ENCODE peak calls at places on chromosome 21, in seven cellular contexts. T is AG20443; K is OCI-LY7; Z is Kasumi-1; M is HFF-Myc; W is effector CD4-positive, alpha-beta T cell; I is activated gamma-delta T cell treated with Interleukin-2 at 50 U/mL for 16 hours. P is an unnamed sample.
A peak's percentile ranks its signal among the peaks of the same experiment; 100 is the strongest.

GRCh38 chr21:21295303-21295702 is 297.1 kb downstream of the NCAM2 start:
- DNase-seq in M (no peak), W (no peak), T (no peak), Z (no peak), I (no peak), K (no peak), P (no peak)

GRCh38 chr21:33843216-33843615 is 72.4 kb downstream of the ATP5PO start:
- DNase-seq in M (no peak), I (no peak), Z (no peak), K (no peak), T (no peak), W (no peak), P (no peak)

GRCh38 chr21:38242036-38242435 is 14.8 kb upstream of the KCNJ15 start:
- DNase-seq in I (no peak), Z (no peak), T (no peak), K (no peak), M (no peak), W (no peak), P (no peak)

GRCh38 chr21:45830221-45830640 is 151.3 kb upstream of the COL6A1 start:
- DNase-seq in Z (no peak), W (no peak), M (no peak), I (no peak), T (no peak), K (no peak), P (no peak)

GRCh38 chr21:43733529-43734071 is 14.7 kb downstream of the PDXK start:
- DNase-seq in W (peak; percentile 45), M (no peak), Z (peak; percentile 46), K (no peak), T (peak; percentile 73), I (no peak), P (no peak)

GRCh38 chr21:15422761-15423160 is 307.0 kb upstream of the USP25 start:
- DNase-seq in Z (no peak), I (no peak), M (peak; percentile 3), K (no peak), W (no peak), T (no peak), P (no peak)

GRCh38 chr21:46078322-46078981 is 19.5 kb upstream of the COL6A2 start:
- DNase-seq in Z (no peak), T (peak; percentile 81), M (no peak), K (no peak), I (peak; percentile 1), W (no peak), P (no peak)

GRCh38 chr21:21714396-21714795 is 716.2 kb downstream of the NCAM2 start:
- DNase-seq in M (peak; percentile 30), T (peak; percentile 23), I (no peak), W (no peak), Z (no peak), K (no peak), P (no peak)

GRCh38 chr21:17003221-17003620 is 509.6 kb upstream of the CXADR start:
- DNase-seq in M (no peak), T (peak; percentile 40), K (no peak), I (no peak), W (no peak), Z (no peak), P (no peak)

GRCh38 chr21:46071082-46071481 is 26.8 kb upstream of the COL6A2 start:
- DNase-seq in T (no peak), K (no peak), W (no peak), Z (no peak), I (peak; percentile 1), M (no peak), P (no peak)

GRCh38 chr21:34235514-34235913 is 128.3 kb upstream of the KCNE2 start:
- DNase-seq in T (no peak), I (no peak), M (no peak), W (no peak), K (no peak), Z (no peak), P (no peak)

GRCh38 chr21:37757631-37758376 is 158.5 kb downstream of the KCNJ6 start:
- DNase-seq in W (no peak), K (no peak), M (no peak), Z (no peak), T (no peak), I (no peak), P (no peak)

GRCh38 chr21:20519076-20519475 is 479.1 kb upstream of the NCAM2 start:
- DNase-seq in M (no peak), K (no peak), T (no peak), W (no peak), I (no peak), Z (no peak), P (no peak)

GRCh38 chr21:41216486-41216885 is 48.5 kb downstream of the BACE2 start:
- DNase-seq in Z (no peak), W (no peak), T (no peak), K (no peak), I (no peak), M (no peak), P (no peak)

GRCh38 chr21:36684957-36685714 is 13.8 kb upstream of the SIM2 start:
- DNase-seq in T (no peak), M (no peak), Z (no peak), W (no peak), K (no peak), I (no peak), P (no peak)

GRCh38 chr21:20729376-20729775 is 268.8 kb upstream of the NCAM2 start:
- DNase-seq in W (no peak), T (no peak), M (no peak), K (no peak), I (no peak), Z (no peak), P (no peak)

GRCh38 chr21:31872452-31873274 is at the start of gene HUNK:
- DNase-seq in I (no peak), M (no peak), W (no peak), Z (peak; percentile 31), T (peak; percentile 75), K (peak; percentile 29), P (no peak)

GRCh38 chr21:40345700-40346099 is 478.5 kb downstream of the PCP4 start:
- DNase-seq in T (no peak), W (no peak), M (no peak), Z (no peak), I (no peak), K (no peak), P (no peak)

GRCh38 chr21:17711896-17712295 is 99.2 kb upstream of the BTG3 start:
- DNase-seq in Z (peak; percentile 5), M (no peak), W (no peak), I (no peak), T (no peak), K (no peak), P (no peak)

GRCh38 chr21:45877821-45878469 is 103.6 kb upstream of the COL6A1 start:
- DNase-seq in W (no peak), K (no peak), M (no peak), Z (no peak), I (no peak), T (no peak), P (no peak)

GRCh38 chr21:41432567-41433460 is 6.8 kb downstream of the MX1 start:
- DNase-seq in M (no peak), I (no peak), Z (no peak), T (no peak), W (no peak), K (no peak), P (no peak)

GRCh38 chr21:38506606-38507331 is 8.5 kb upstream of the ERG start:
- DNase-seq in W (no peak), T (no peak), M (no peak), K (no peak), I (no peak), Z (peak; percentile 74), P (no peak)

GRCh38 chr21:46667191-46667734 is 31.8 kb downstream of the PRMT2 start:
- DNase-seq in K (no peak), I (no peak), T (peak; percentile 29), Z (peak; percentile 49), M (no peak), W (no peak), P (no peak)

GRCh38 chr21:38319781-38320180 is 63.0 kb downstream of the KCNJ15 start:
- DNase-seq in Z (no peak), M (no peak), I (no peak), K (no peak), W (no peak), T (peak; percentile 61), P (no peak)

GRCh38 chr21:29300547-29301138 is 1.9 kb downstream of the BACH1 start:
- DNase-seq in W (no peak), K (peak; percentile 50), Z (no peak), T (no peak), I (no peak), M (no peak), P (no peak)

GRCh38 chr21:45540601-45540970 is 1.7 kb downstream of the SLC19A1 start:
- DNase-seq in M (no peak), K (no peak), I (no peak), T (no peak), Z (no peak), W (peak; percentile 1), P (no peak)

GRCh38 chr21:43646550-43647260 is 12.6 kb downstream of the HSF2BP start:
- DNase-seq in T (peak; percentile 92), Z (peak; percentile 94), W (peak; percentile 79), M (peak; percentile 75), I (peak; percentile 82), K (peak; percentile 86), P (peak; percentile 76)

GRCh38 chr21:44773291-44773932 is 28.2 kb downstream of the UBE2G2 start:
- DNase-seq in W (no peak), M (no peak), T (no peak), Z (no peak), I (no peak), K (no peak), P (no peak)

GRCh38 chr21:44914176-44914874 is 6.4 kb downstream of the ITGB2 start:
- DNase-seq in M (no peak), W (peak; percentile 23), Z (peak; percentile 61), K (peak; percentile 69), T (no peak), I (peak; percentile 74), P (peak; percentile 27)

GRCh38 chr21:27379381-27379780 is 412.5 kb upstream of the ADAMTS5 start:
- DNase-seq in T (no peak), W (no peak), K (no peak), M (no peak), I (no peak), Z (no peak), P (no peak)

GRCh38 chr21:45894107-45894810 is 87.3 kb upstream of the COL6A1 start:
- DNase-seq in W (no peak), M (peak; percentile 22), T (peak; percentile 93), I (no peak), Z (no peak), K (no peak), P (no peak)

GRCh38 chr21:46295996-46296752 is 10.0 kb downstream of the YBEY start:
- DNase-seq in W (no peak), I (peak; percentile 37), T (peak; percentile 95), K (peak; percentile 71), Z (peak; percentile 73), M (peak; percentile 95), P (no peak)

GRCh38 chr21:45403825-45404725 is 890 bp upstream of the COL18A1 start:
- DNase-seq in K (no peak), W (no peak), Z (no peak), T (peak; percentile 35), M (no peak), I (no peak), P (no peak)

GRCh38 chr21:38984982-38985422 is 179.3 kb downstream of the ETS2 start:
- DNase-seq in W (no peak), K (no peak), Z (peak; percentile 82), T (peak; percentile 91), M (peak; percentile 92), I (no peak), P (no peak)

GRCh38 chr21:32351428-32351827 is 41.4 kb downstream of the URB1 start:
- DNase-seq in Z (no peak), K (no peak), M (no peak), T (no peak), W (no peak), I (no peak), P (no peak)

P was measured in T-helper 2 cell.